ENCODE peak calls at places on chromosomes 3 and 15, in eight cellular contexts. One of them, this sample, is unnamed.

GRCh38 chr3:50533346-50533745 is 29.9 kb upstream of the CACNA2D2 start:
- DNase-seq in astrocyte of the spinal cord: no peak
- DNase-seq in sigmoid colon: no peak
- DNase-seq in cerebellar cortex: no peak
- DNase-seq in SJSA1: no peak
- DNase-seq in stimulated activated CD8-positive, alpha-beta memory T cell treated with anti-CD3 and anti-CD28 coated beads, Interleukin-4, amount 100 ng/mL, for 24 hours: no peak
- DNase-seq in HS-5: no peak
- DNase-seq in left ventricle myocardium superior: no peak
- DNase-seq in this sample: no peak

GRCh38 chr3:14473411-14473891 is 66.7 kb downstream of the GRIP2 start:
- DNase-seq in astrocyte of the spinal cord: no peak
- DNase-seq in sigmoid colon: no peak
- DNase-seq in cerebellar cortex: no peak
- DNase-seq in SJSA1: no peak
- DNase-seq in stimulated activated CD8-positive, alpha-beta memory T cell treated with anti-CD3 and anti-CD28 coated beads, Interleukin-4, amount 100 ng/mL, for 24 hours: no peak
- DNase-seq in HS-5: no peak
- DNase-seq in left ventricle myocardium superior: no peak
- DNase-seq in this sample: no peak

GRCh38 chr3:185950720-185951119 is 12.9 kb upstream of the TRA2B start:
- DNase-seq in astrocyte of the spinal cord: no peak
- DNase-seq in sigmoid colon: no peak
- DNase-seq in cerebellar cortex: no peak
- DNase-seq in SJSA1: no peak
- DNase-seq in stimulated activated CD8-positive, alpha-beta memory T cell treated with anti-CD3 and anti-CD28 coated beads, Interleukin-4, amount 100 ng/mL, for 24 hours: no peak
- DNase-seq in HS-5: no peak
- DNase-seq in left ventricle myocardium superior: no peak
- DNase-seq in this sample: no peak

GRCh38 chr15:92120082-92120481 is 266.6 kb downstream of the SLCO3A1 start:
- DNase-seq in astrocyte of the spinal cord: no peak
- DNase-seq in sigmoid colon: no peak
- DNase-seq in cerebellar cortex: no peak
- DNase-seq in SJSA1: no peak
- DNase-seq in stimulated activated CD8-positive, alpha-beta memory T cell treated with anti-CD3 and anti-CD28 coated beads, Interleukin-4, amount 100 ng/mL, for 24 hours: no peak
- DNase-seq in HS-5: no peak
- DNase-seq in left ventricle myocardium superior: no peak
- DNase-seq in this sample: no peak

GRCh38 chr15:45555914-45556608 is 31.1 kb upstream of the BLOC1S6 start:
- DNase-seq in astrocyte of the spinal cord: no peak
- DNase-seq in sigmoid colon: no peak
- DNase-seq in cerebellar cortex: no peak
- DNase-seq in SJSA1: no peak
- DNase-seq in stimulated activated CD8-positive, alpha-beta memory T cell treated with anti-CD3 and anti-CD28 coated beads, Interleukin-4, amount 100 ng/mL, for 24 hours: no peak
- DNase-seq in HS-5: no peak
- DNase-seq in left ventricle myocardium superior: no peak
- DNase-seq in this sample: no peak

GRCh38 chr15:90907051-90907660 is 4.1 kb downstream of the MAN2A2 start:
- DNase-seq in astrocyte of the spinal cord: no peak
- DNase-seq in sigmoid colon: no peak
- DNase-seq in cerebellar cortex: no peak
- DNase-seq in SJSA1: no peak
- DNase-seq in stimulated activated CD8-positive, alpha-beta memory T cell treated with anti-CD3 and anti-CD28 coated beads, Interleukin-4, amount 100 ng/mL, for 24 hours: no peak
- DNase-seq in HS-5: no peak
- DNase-seq in left ventricle myocardium superior: peak
- DNase-seq in this sample: no peak

GRCh38 chr3:138114431-138114918 is 933 bp downstream of the DZIP1L start:
- DNase-seq in astrocyte of the spinal cord: peak
- DNase-seq in sigmoid colon: no peak
- DNase-seq in cerebellar cortex: peak
- DNase-seq in SJSA1: peak
- DNase-seq in stimulated activated CD8-positive, alpha-beta memory T cell treated with anti-CD3 and anti-CD28 coated beads, Interleukin-4, amount 100 ng/mL, for 24 hours: no peak
- DNase-seq in HS-5: peak
- DNase-seq in left ventricle myocardium superior: no peak
- DNase-seq in this sample: no peak

GRCh38 chr3:124107074-124107473 is 115.2 kb upstream of the ROPN1 start:
- DNase-seq in astrocyte of the spinal cord: no peak
- DNase-seq in sigmoid colon: no peak
- DNase-seq in cerebellar cortex: no peak
- DNase-seq in SJSA1: no peak
- DNase-seq in stimulated activated CD8-positive, alpha-beta memory T cell treated with anti-CD3 and anti-CD28 coated beads, Interleukin-4, amount 100 ng/mL, for 24 hours: no peak
- DNase-seq in HS-5: no peak
- DNase-seq in left ventricle myocardium superior: no peak
- DNase-seq in this sample: no peak

GRCh38 chr15:91214675-91215590 is 114.9 kb downstream of the SV2B start:
- DNase-seq in astrocyte of the spinal cord: no peak
- DNase-seq in sigmoid colon: no peak
- DNase-seq in cerebellar cortex: peak
- DNase-seq in SJSA1: no peak
- DNase-seq in stimulated activated CD8-positive, alpha-beta memory T cell treated with anti-CD3 and anti-CD28 coated beads, Interleukin-4, amount 100 ng/mL, for 24 hours: no peak
- DNase-seq in HS-5: no peak
- DNase-seq in left ventricle myocardium superior: no peak
- DNase-seq in this sample: no peak

GRCh38 chr15:62928242-62928995 is 114.1 kb upstream of the TPM1 start:
- DNase-seq in astrocyte of the spinal cord: peak
- DNase-seq in sigmoid colon: no peak
- DNase-seq in cerebellar cortex: peak
- DNase-seq in SJSA1: peak
- DNase-seq in stimulated activated CD8-positive, alpha-beta memory T cell treated with anti-CD3 and anti-CD28 coated beads, Interleukin-4, amount 100 ng/mL, for 24 hours: no peak
- DNase-seq in HS-5: peak
- DNase-seq in left ventricle myocardium superior: peak
- DNase-seq in this sample: no peak

GRCh38 chr3:148582126-148582525 is 115.6 kb upstream of the AGTR1 start:
- DNase-seq in astrocyte of the spinal cord: no peak
- DNase-seq in sigmoid colon: no peak
- DNase-seq in cerebellar cortex: peak
- DNase-seq in SJSA1: no peak
- DNase-seq in stimulated activated CD8-positive, alpha-beta memory T cell treated with anti-CD3 and anti-CD28 coated beads, Interleukin-4, amount 100 ng/mL, for 24 hours: no peak
- DNase-seq in HS-5: no peak
- DNase-seq in left ventricle myocardium superior: no peak
- DNase-seq in this sample: no peak

GRCh38 chr3:28150465-28151206 is 90.8 kb upstream of the CMC1 start:
- DNase-seq in astrocyte of the spinal cord: no peak
- DNase-seq in sigmoid colon: no peak
- DNase-seq in cerebellar cortex: peak
- DNase-seq in SJSA1: no peak
- DNase-seq in stimulated activated CD8-positive, alpha-beta memory T cell treated with anti-CD3 and anti-CD28 coated beads, Interleukin-4, amount 100 ng/mL, for 24 hours: no peak
- DNase-seq in HS-5: no peak
- DNase-seq in left ventricle myocardium superior: no peak
- DNase-seq in this sample: no peak

GRCh38 chr3:36332139-36332538 is 48.2 kb upstream of the STAC start:
- DNase-seq in astrocyte of the spinal cord: no peak
- DNase-seq in sigmoid colon: no peak
- DNase-seq in cerebellar cortex: no peak
- DNase-seq in SJSA1: no peak
- DNase-seq in stimulated activated CD8-positive, alpha-beta memory T cell treated with anti-CD3 and anti-CD28 coated beads, Interleukin-4, amount 100 ng/mL, for 24 hours: no peak
- DNase-seq in HS-5: no peak
- DNase-seq in left ventricle myocardium superior: no peak
- DNase-seq in this sample: no peak

GRCh38 chr3:4119119-4119518 is 184.1 kb upstream of the SETMAR start:
- DNase-seq in astrocyte of the spinal cord: no peak
- DNase-seq in sigmoid colon: no peak
- DNase-seq in cerebellar cortex: no peak
- DNase-seq in SJSA1: no peak
- DNase-seq in stimulated activated CD8-positive, alpha-beta memory T cell treated with anti-CD3 and anti-CD28 coated beads, Interleukin-4, amount 100 ng/mL, for 24 hours: no peak
- DNase-seq in HS-5: no peak
- DNase-seq in left ventricle myocardium superior: no peak
- DNase-seq in this sample: no peak

GRCh38 chr3:103991461-103992115 is 1375.1 kb upstream of the ALCAM start:
- DNase-seq in astrocyte of the spinal cord: peak
- DNase-seq in sigmoid colon: no peak
- DNase-seq in cerebellar cortex: no peak
- DNase-seq in SJSA1: no peak
- DNase-seq in stimulated activated CD8-positive, alpha-beta memory T cell treated with anti-CD3 and anti-CD28 coated beads, Interleukin-4, amount 100 ng/mL, for 24 hours: no peak
- DNase-seq in HS-5: peak
- DNase-seq in left ventricle myocardium superior: no peak
- DNase-seq in this sample: no peak

GRCh38 chr3:24457719-24458118 is 36.9 kb downstream of the THRB start:
- DNase-seq in astrocyte of the spinal cord: no peak
- DNase-seq in sigmoid colon: no peak
- DNase-seq in cerebellar cortex: no peak
- DNase-seq in SJSA1: no peak
- DNase-seq in stimulated activated CD8-positive, alpha-beta memory T cell treated with anti-CD3 and anti-CD28 coated beads, Interleukin-4, amount 100 ng/mL, for 24 hours: no peak
- DNase-seq in HS-5: no peak
- DNase-seq in left ventricle myocardium superior: no peak
- DNase-seq in this sample: no peak

GRCh38 chr15:59636184-59636583 is 21.1 kb downstream of the GTF2A2 start:
- DNase-seq in astrocyte of the spinal cord: no peak
- DNase-seq in sigmoid colon: no peak
- DNase-seq in cerebellar cortex: no peak
- DNase-seq in SJSA1: no peak
- DNase-seq in stimulated activated CD8-positive, alpha-beta memory T cell treated with anti-CD3 and anti-CD28 coated beads, Interleukin-4, amount 100 ng/mL, for 24 hours: no peak
- DNase-seq in HS-5: no peak
- DNase-seq in left ventricle myocardium superior: no peak
- DNase-seq in this sample: no peak

GRCh38 chr15:34582461-34583357 is 742 bp downstream of the GOLGA8B start:
- DNase-seq in astrocyte of the spinal cord: peak
- DNase-seq in sigmoid colon: no peak
- DNase-seq in cerebellar cortex: peak
- DNase-seq in SJSA1: peak
- DNase-seq in stimulated activated CD8-positive, alpha-beta memory T cell treated with anti-CD3 and anti-CD28 coated beads, Interleukin-4, amount 100 ng/mL, for 24 hours: peak
- DNase-seq in HS-5: no peak
- DNase-seq in left ventricle myocardium superior: peak
- DNase-seq in this sample: peak

GRCh38 chr3:138448631-138449030 is 14.2 kb downstream of the ESYT3 start:
- DNase-seq in astrocyte of the spinal cord: no peak
- DNase-seq in sigmoid colon: no peak
- DNase-seq in cerebellar cortex: no peak
- DNase-seq in SJSA1: no peak
- DNase-seq in stimulated activated CD8-positive, alpha-beta memory T cell treated with anti-CD3 and anti-CD28 coated beads, Interleukin-4, amount 100 ng/mL, for 24 hours: no peak
- DNase-seq in HS-5: no peak
- DNase-seq in left ventricle myocardium superior: no peak
- DNase-seq in this sample: no peak

GRCh38 chr3:43997788-43998373 is 243.8 kb upstream of the TOPAZ1 start:
- DNase-seq in astrocyte of the spinal cord: peak
- DNase-seq in sigmoid colon: no peak
- DNase-seq in cerebellar cortex: no peak
- DNase-seq in SJSA1: no peak
- DNase-seq in stimulated activated CD8-positive, alpha-beta memory T cell treated with anti-CD3 and anti-CD28 coated beads, Interleukin-4, amount 100 ng/mL, for 24 hours: no peak
- DNase-seq in HS-5: peak
- DNase-seq in left ventricle myocardium superior: no peak
- DNase-seq in this sample: no peak

GRCh38 chr15:71114887-71115566 is at the start of gene THSD4:
- DNase-seq in astrocyte of the spinal cord: peak
- DNase-seq in sigmoid colon: peak
- DNase-seq in cerebellar cortex: peak
- DNase-seq in SJSA1: peak
- DNase-seq in stimulated activated CD8-positive, alpha-beta memory T cell treated with anti-CD3 and anti-CD28 coated beads, Interleukin-4, amount 100 ng/mL, for 24 hours: peak
- DNase-seq in HS-5: no peak
- DNase-seq in left ventricle myocardium superior: peak
- DNase-seq in this sample: peak

GRCh38 chr15:25847066-25847465 is 16.1 kb downstream of the ATP10A start:
- DNase-seq in astrocyte of the spinal cord: no peak
- DNase-seq in sigmoid colon: no peak
- DNase-seq in cerebellar cortex: no peak
- DNase-seq in SJSA1: no peak
- DNase-seq in stimulated activated CD8-positive, alpha-beta memory T cell treated with anti-CD3 and anti-CD28 coated beads, Interleukin-4, amount 100 ng/mL, for 24 hours: no peak
- DNase-seq in HS-5: no peak
- DNase-seq in left ventricle myocardium superior: no peak
- DNase-seq in this sample: peak

GRCh38 chr3:189355481-189356201 is 183.9 kb downstream of the TPRG1 start:
- DNase-seq in astrocyte of the spinal cord: peak
- DNase-seq in sigmoid colon: no peak
- DNase-seq in cerebellar cortex: no peak
- DNase-seq in SJSA1: peak
- DNase-seq in stimulated activated CD8-positive, alpha-beta memory T cell treated with anti-CD3 and anti-CD28 coated beads, Interleukin-4, amount 100 ng/mL, for 24 hours: peak
- DNase-seq in HS-5: no peak
- DNase-seq in left ventricle myocardium superior: no peak
- DNase-seq in this sample: no peak

GRCh38 chr15:83275412-83275811 is 9.1 kb downstream of the BNC1 start:
- DNase-seq in astrocyte of the spinal cord: peak
- DNase-seq in sigmoid colon: no peak
- DNase-seq in cerebellar cortex: no peak
- DNase-seq in SJSA1: no peak
- DNase-seq in stimulated activated CD8-positive, alpha-beta memory T cell treated with anti-CD3 and anti-CD28 coated beads, Interleukin-4, amount 100 ng/mL, for 24 hours: no peak
- DNase-seq in HS-5: no peak
- DNase-seq in left ventricle myocardium superior: no peak
- DNase-seq in this sample: no peak

GRCh38 chr15:41511331-41512077 is 2.1 kb downstream of the LTK start:
- DNase-seq in astrocyte of the spinal cord: no peak
- DNase-seq in sigmoid colon: no peak
- DNase-seq in cerebellar cortex: no peak
- DNase-seq in SJSA1: no peak
- DNase-seq in stimulated activated CD8-positive, alpha-beta memory T cell treated with anti-CD3 and anti-CD28 coated beads, Interleukin-4, amount 100 ng/mL, for 24 hours: no peak
- DNase-seq in HS-5: no peak
- DNase-seq in left ventricle myocardium superior: no peak
- DNase-seq in this sample: no peak

GRCh38 chr3:9731206-9732079 is at the start of gene BRPF1:
- DNase-seq in astrocyte of the spinal cord: peak
- DNase-seq in sigmoid colon: peak
- DNase-seq in cerebellar cortex: peak
- DNase-seq in SJSA1: peak
- DNase-seq in stimulated activated CD8-positive, alpha-beta memory T cell treated with anti-CD3 and anti-CD28 coated beads, Interleukin-4, amount 100 ng/mL, for 24 hours: peak
- DNase-seq in HS-5: peak
- DNase-seq in left ventricle myocardium superior: peak
- DNase-seq in this sample: peak

GRCh38 chr3:119315600-119316312 is 21.6 kb downstream of the ARHGAP31 start:
- DNase-seq in astrocyte of the spinal cord: no peak
- DNase-seq in sigmoid colon: no peak
- DNase-seq in cerebellar cortex: no peak
- DNase-seq in SJSA1: no peak
- DNase-seq in stimulated activated CD8-positive, alpha-beta memory T cell treated with anti-CD3 and anti-CD28 coated beads, Interleukin-4, amount 100 ng/mL, for 24 hours: no peak
- DNase-seq in HS-5: no peak
- DNase-seq in left ventricle myocardium superior: no peak
- DNase-seq in this sample: no peak

GRCh38 chr3:159499031-159499793 is 489.4 kb upstream of the IL12A start:
- DNase-seq in astrocyte of the spinal cord: peak
- DNase-seq in sigmoid colon: no peak
- DNase-seq in cerebellar cortex: no peak
- DNase-seq in SJSA1: peak
- DNase-seq in stimulated activated CD8-positive, alpha-beta memory T cell treated with anti-CD3 and anti-CD28 coated beads, Interleukin-4, amount 100 ng/mL, for 24 hours: no peak
- DNase-seq in HS-5: peak
- DNase-seq in left ventricle myocardium superior: no peak
- DNase-seq in this sample: no peak

GRCh38 chr3:100226712-100227429 is 33.9 kb upstream of the TBC1D23 start:
- DNase-seq in astrocyte of the spinal cord: peak
- DNase-seq in sigmoid colon: no peak
- DNase-seq in cerebellar cortex: no peak
- DNase-seq in SJSA1: peak
- DNase-seq in stimulated activated CD8-positive, alpha-beta memory T cell treated with anti-CD3 and anti-CD28 coated beads, Interleukin-4, amount 100 ng/mL, for 24 hours: no peak
- DNase-seq in HS-5: peak
- DNase-seq in left ventricle myocardium superior: no peak
- DNase-seq in this sample: no peak

GRCh38 chr15:25508369-25509002 is 69.7 kb upstream of the UBE3A start:
- DNase-seq in astrocyte of the spinal cord: peak
- DNase-seq in sigmoid colon: no peak
- DNase-seq in cerebellar cortex: peak
- DNase-seq in SJSA1: peak
- DNase-seq in stimulated activated CD8-positive, alpha-beta memory T cell treated with anti-CD3 and anti-CD28 coated beads, Interleukin-4, amount 100 ng/mL, for 24 hours: no peak
- DNase-seq in HS-5: peak
- DNase-seq in left ventricle myocardium superior: no peak
- DNase-seq in this sample: peak

GRCh38 chr15:68369931-68370767 is 61.8 kb downstream of the ITGA11 start:
- DNase-seq in astrocyte of the spinal cord: no peak
- DNase-seq in sigmoid colon: peak
- DNase-seq in cerebellar cortex: no peak
- DNase-seq in SJSA1: no peak
- DNase-seq in stimulated activated CD8-positive, alpha-beta memory T cell treated with anti-CD3 and anti-CD28 coated beads, Interleukin-4, amount 100 ng/mL, for 24 hours: no peak
- DNase-seq in HS-5: no peak
- DNase-seq in left ventricle myocardium superior: no peak
- DNase-seq in this sample: no peak

GRCh38 chr3:64058592-64058991 is 35.3 kb upstream of the PSMD6 start:
- DNase-seq in astrocyte of the spinal cord: no peak
- DNase-seq in sigmoid colon: no peak
- DNase-seq in cerebellar cortex: no peak
- DNase-seq in SJSA1: no peak
- DNase-seq in stimulated activated CD8-positive, alpha-beta memory T cell treated with anti-CD3 and anti-CD28 coated beads, Interleukin-4, amount 100 ng/mL, for 24 hours: no peak
- DNase-seq in HS-5: no peak
- DNase-seq in left ventricle myocardium superior: no peak
- DNase-seq in this sample: no peak

GRCh38 chr15:78100886-78101285 is 8.5 kb downstream of the SH2D7 start:
- DNase-seq in astrocyte of the spinal cord: no peak
- DNase-seq in sigmoid colon: peak
- DNase-seq in cerebellar cortex: no peak
- DNase-seq in SJSA1: no peak
- DNase-seq in stimulated activated CD8-positive, alpha-beta memory T cell treated with anti-CD3 and anti-CD28 coated beads, Interleukin-4, amount 100 ng/mL, for 24 hours: no peak
- DNase-seq in HS-5: no peak
- DNase-seq in left ventricle myocardium superior: no peak
- DNase-seq in this sample: no peak

GRCh38 chr15:83090465-83090864 is 17.0 kb upstream of the TM6SF1 start:
- DNase-seq in astrocyte of the spinal cord: no peak
- DNase-seq in sigmoid colon: no peak
- DNase-seq in cerebellar cortex: no peak
- DNase-seq in SJSA1: no peak
- DNase-seq in stimulated activated CD8-positive, alpha-beta memory T cell treated with anti-CD3 and anti-CD28 coated beads, Interleukin-4, amount 100 ng/mL, for 24 hours: no peak
- DNase-seq in HS-5: no peak
- DNase-seq in left ventricle myocardium superior: no peak
- DNase-seq in this sample: no peak

This sample was measured in NCI-H1694 treated with DMSO at 0.1 percent for 48 hours.